ENCODE peak calls at places on chromosomes 11 and 22, in eight cellular contexts. E is kidney glomerular epithelial cell, K is pons, G is erythroblast, P is cardiac muscle cell, H is HFFc6, W is fibroblast of mammary gland, F is right atrium auricular region. U is an unnamed sample.

GRCh38 chr22:27970596-27971220 is 51.7 kb upstream of the PITPNB start:
- DNase-seq in E (no peak), K (no peak), G (no peak), P (no peak), H (peak), W (no peak), F (no peak), U (peak)

GRCh38 chr22:29004647-29005371 is 56.8 kb downstream of the C22orf31 start:
- DNase-seq in E (peak), K (peak), G (peak), P (no peak), H (no peak), W (no peak), F (no peak), U (no peak)

GRCh38 chr11:67126986-67127385 is 7.9 kb downstream of the KDM2A start:
- DNase-seq in E (no peak), K (no peak), G (no peak), P (no peak), H (no peak), W (no peak), F (peak), U (no peak)

GRCh38 chr22:22552630-22553029 is 6.4 kb downstream of the PRAME start:
- DNase-seq in E (no peak), K (no peak), G (no peak), P (peak), H (no peak), W (no peak), F (no peak), U (peak)

GRCh38 chr11:19519912-19520641 is 192.6 kb upstream of the NAV2 start:
- DNase-seq in E (no peak), K (no peak), G (no peak), P (peak), H (no peak), W (no peak), F (no peak), U (no peak)

GRCh38 chr11:132655187-132655855 is 877.0 kb downstream of the OPCML start:
- DNase-seq in E (no peak), K (no peak), G (no peak), P (no peak), H (no peak), W (no peak), F (no peak), U (no peak)

GRCh38 chr11:2517386-2518064 is 72.7 kb downstream of the KCNQ1 start:
- DNase-seq in E (no peak), K (no peak), G (no peak), P (no peak), H (no peak), W (no peak), F (no peak), U (no peak)

GRCh38 chr11:75151346-75152047 is 590 bp downstream of the SLCO2B1 start:
- DNase-seq in E (no peak), K (no peak), G (no peak), P (no peak), H (no peak), W (no peak), F (no peak), U (no peak)

GRCh38 chr11:1936072-1936780 is 10.9 kb upstream of the MRPL23 start:
- DNase-seq in E (no peak), K (no peak), G (no peak), P (no peak), H (no peak), W (no peak), F (no peak), U (no peak)

GRCh38 chr11:46369458-46370152 is 11.9 kb upstream of the MDK start:
- DNase-seq in E (peak), K (no peak), G (peak), P (peak), H (peak), W (peak), F (no peak), U (peak)

GRCh38 chr11:61679893-61680621 is at the start of gene DAGLA:
- DNase-seq in E (no peak), K (peak), G (peak), P (peak), H (no peak), W (peak), F (peak), U (peak)

GRCh38 chr22:31504282-31504681 is 7.9 kb downstream of the SFI1 start:
- DNase-seq in E (no peak), K (no peak), G (no peak), P (peak), H (peak), W (peak), F (no peak), U (peak)

GRCh38 chr11:119085523-119085878 is 820 bp downstream of the HMBS start:
- DNase-seq in E (no peak), K (no peak), G (peak), P (no peak), H (no peak), W (no peak), F (no peak), U (no peak)

GRCh38 chr11:7098235-7098832 is 9.5 kb downstream of the RBMXL2 start:
- DNase-seq in E (peak), K (peak), G (peak), P (peak), H (peak), W (peak), F (no peak), U (peak)

GRCh38 chr11:120404495-120404894 is 68.3 kb downstream of the ARHGEF12 start:
- DNase-seq in E (no peak), K (no peak), G (no peak), P (peak), H (no peak), W (no peak), F (no peak), U (peak)

GRCh38 chr11:10358696-10359095 is 53.8 kb downstream of the ADM start:
- DNase-seq in E (no peak), K (no peak), G (no peak), P (no peak), H (no peak), W (no peak), F (no peak), U (no peak)